ENCODE peak calls at places on chromosomes 6 and 20, in nine cellular contexts. A is nephron progenitor cell, M is endodermal cell, E is AG10803, X is heart left ventricle, W is neural progenitor cell, V is AG04450, U is HFF-Myc, Z is B cell. P is an unnamed sample.

GRCh38 chr6:16722616-16723015 is 38.6 kb downstream of the ATXN1 start:
- DNase-seq in A (no peak), M (no peak), E (no peak), X (no peak), W (no peak), V (no peak), U (no peak), Z (no peak), P (no peak)

GRCh38 chr6:166253277-166254229 is 54.6 kb downstream of the PRR18 start:
- DNase-seq in A (peak), M (peak), E (no peak), X (peak), W (peak), V (no peak), U (no peak), Z (no peak), P (no peak)

GRCh38 chr20:34240698-34241615 is at the start of gene ASIP:
- DNase-seq in A (no peak), M (no peak), E (peak), X (no peak), W (no peak), V (no peak), U (no peak), Z (peak), P (no peak)

GRCh38 chr6:5866547-5867051 is 140.1 kb downstream of the NRN1 start:
- DNase-seq in A (no peak), M (no peak), E (peak), X (no peak), W (no peak), V (no peak), U (no peak), Z (no peak), P (peak)

GRCh38 chr6:122337645-122338044 is 61.8 kb upstream of the HSF2 start:
- DNase-seq in A (no peak), M (no peak), E (no peak), X (no peak), W (no peak), V (no peak), U (no peak), Z (no peak), P (no peak)

GRCh38 chr6:82251942-82252341 is 4.4 kb upstream of the IBTK start:
- DNase-seq in A (no peak), M (no peak), E (peak), X (no peak), W (peak), V (no peak), U (no peak), Z (no peak), P (no peak)

GRCh38 chr6:11432091-11432490 is 105.5 kb upstream of the TMEM170B start:
- DNase-seq in A (no peak), M (no peak), E (no peak), X (no peak), W (no peak), V (no peak), U (no peak), Z (no peak), P (no peak)

GRCh38 chr6:47571488-47571887 is 93.9 kb downstream of the CD2AP start:
- DNase-seq in A (no peak), M (no peak), E (peak), X (no peak), W (no peak), V (no peak), U (no peak), Z (no peak), P (no peak)

GRCh38 chr20:11454966-11455799 is 462.5 kb upstream of the BTBD3 start:
- DNase-seq in A (peak), M (no peak), E (peak), X (no peak), W (no peak), V (no peak), U (peak), Z (no peak), P (peak)

GRCh38 chr6:17580518-17581048 is 19.5 kb upstream of the FAM8A1 start:
- DNase-seq in A (peak), M (peak), E (peak), X (peak), W (no peak), V (no peak), U (no peak), Z (no peak), P (no peak)

GRCh38 chr6:47111685-47112084 is 69.6 kb upstream of the ADGRF1 start:
- DNase-seq in A (peak), M (peak), E (peak), X (no peak), W (no peak), V (peak), U (no peak), Z (no peak), P (no peak)

GRCh38 chr6:6725834-6726194 is 137.3 kb downstream of the LY86 start:
- DNase-seq in A (no peak), M (no peak), E (no peak), X (no peak), W (no peak), V (no peak), U (no peak), Z (no peak), P (no peak)

GRCh38 chr6:13216236-13216933 is 112.0 kb downstream of the TBC1D7 start:
- DNase-seq in A (no peak), M (no peak), E (no peak), X (no peak), W (no peak), V (no peak), U (no peak), Z (no peak), P (no peak)

GRCh38 chr6:168196385-168196860 is 117.4 kb upstream of the FRMD1 start:
- DNase-seq in A (no peak), M (peak), E (no peak), X (no peak), W (no peak), V (no peak), U (no peak), Z (no peak), P (no peak)

GRCh38 chr6:32182617-32183016 is 1.4 kb downstream of the AGER start:
- DNase-seq in A (no peak), M (no peak), E (no peak), X (no peak), W (no peak), V (no peak), U (no peak), Z (no peak), P (no peak)

GRCh38 chr6:24666097-24666615 is 543 bp downstream of the TDP2 start:
- DNase-seq in A (peak), M (no peak), E (peak), X (peak), W (no peak), V (no peak), U (no peak), Z (peak), P (no peak)

GRCh38 chr6:67009818-67010217 is 1302.8 kb upstream of the EYS start:
- DNase-seq in A (no peak), M (peak), E (no peak), X (no peak), W (peak), V (no peak), U (no peak), Z (no peak), P (no peak)

GRCh38 chr20:10110151-10110550 is 75.4 kb downstream of the ANKEF1 start:
- DNase-seq in A (no peak), M (no peak), E (peak), X (no peak), W (no peak), V (no peak), U (no peak), Z (no peak), P (no peak)

GRCh38 chr6:26020983-26021349 is 58.4 kb downstream of the TRIM38 start:
- DNase-seq in A (peak), M (peak), E (peak), X (peak), W (peak), V (no peak), U (no peak), Z (peak), P (no peak)

GRCh38 chr6:23145801-23146200 is 576.4 kb downstream of the HDGFL1 start:
- DNase-seq in A (no peak), M (no peak), E (peak), X (no peak), W (peak), V (peak), U (peak), Z (no peak), P (no peak)

GRCh38 chr20:56359212-56360132 is 698 bp downstream of the FAM210B start:
- DNase-seq in A (peak), M (peak), E (peak), X (peak), W (peak), V (peak), U (no peak), Z (no peak), P (no peak)

GRCh38 chr6:114939630-114940029 is 596.8 kb upstream of the HS3ST5 start:
- DNase-seq in A (no peak), M (no peak), E (no peak), X (no peak), W (no peak), V (no peak), U (no peak), Z (no peak), P (no peak)

GRCh38 chr6:38503032-38503784 is 136.5 kb downstream of the BTBD9 start:
- DNase-seq in A (peak), M (peak), E (no peak), X (no peak), W (no peak), V (no peak), U (no peak), Z (no peak), P (no peak)

GRCh38 chr6:167350322-167350721 is 25.4 kb downstream of the TTLL2 start:
- DNase-seq in A (no peak), M (no peak), E (no peak), X (no peak), W (peak), V (no peak), U (no peak), Z (no peak), P (no peak)

GRCh38 chr6:12291083-12291784 is 1.1 kb downstream of the EDN1 start:
- DNase-seq in A (no peak), M (no peak), E (no peak), X (no peak), W (peak), V (no peak), U (no peak), Z (no peak), P (no peak)

GRCh38 chr20:5127859-5128409 is 1.1 kb downstream of the CDS2 start:
- DNase-seq in A (no peak), M (no peak), E (no peak), X (no peak), W (no peak), V (no peak), U (no peak), Z (no peak), P (no peak)

GRCh38 chr6:36947570-36948351 is 6.8 kb upstream of the PI16 start:
- DNase-seq in A (no peak), M (peak), E (no peak), X (peak), W (peak), V (no peak), U (no peak), Z (no peak), P (no peak)

GRCh38 chr6:34658605-34659218 is 37.9 kb downstream of the ILRUN start:
- DNase-seq in A (no peak), M (no peak), E (no peak), X (no peak), W (no peak), V (no peak), U (no peak), Z (no peak), P (no peak)

GRCh38 chr6:10837692-10837996 is 695 bp downstream of the MAK start:
- DNase-seq in A (no peak), M (no peak), E (no peak), X (no peak), W (peak), V (no peak), U (no peak), Z (no peak), P (no peak)

GRCh38 chr20:25025986-25026605 is 31.8 kb downstream of the ACSS1 start:
- DNase-seq in A (no peak), M (peak), E (no peak), X (peak), W (no peak), V (no peak), U (no peak), Z (no peak), P (no peak)

GRCh38 chr6:5086294-5086890 is 1.3 kb downstream of the PPP1R3G start:
- DNase-seq in A (peak), M (peak), E (no peak), X (no peak), W (peak), V (no peak), U (no peak), Z (no peak), P (no peak)

GRCh38 chr20:41178904-41179432 is 41.6 kb downstream of the PLCG1 start:
- DNase-seq in A (no peak), M (peak), E (no peak), X (peak), W (peak), V (no peak), U (no peak), Z (peak), P (no peak)

GRCh38 chr6:142275146-142276006 is 26.4 kb upstream of the ADGRG6 start:
- DNase-seq in A (no peak), M (no peak), E (no peak), X (no peak), W (no peak), V (peak), U (no peak), Z (no peak), P (peak)

GRCh38 chr6:37630281-37630799 is 67.3 kb downstream of the MDGA1 start:
- DNase-seq in A (no peak), M (no peak), E (peak), X (no peak), W (no peak), V (peak), U (peak), Z (no peak), P (peak)

GRCh38 chr6:16769986-16770376 is 8.7 kb upstream of the ATXN1 start:
- DNase-seq in A (no peak), M (no peak), E (peak), X (no peak), W (no peak), V (peak), U (peak), Z (no peak), P (no peak)

GRCh38 chr20:23013429-23013828 is 21.7 kb upstream of the SSTR4 start:
- DNase-seq in A (no peak), M (no peak), E (no peak), X (no peak), W (no peak), V (no peak), U (no peak), Z (no peak), P (no peak)

GRCh38 chr6:70956451-70957283 is at the start of gene B3GAT2:
- DNase-seq in A (peak), M (peak), E (peak), X (no peak), W (peak), V (no peak), U (no peak), Z (no peak), P (no peak)

GRCh38 chr6:10595731-10596664 is 74.8 kb downstream of the GCNT2 start:
- DNase-seq in A (no peak), M (peak), E (no peak), X (no peak), W (no peak), V (no peak), U (no peak), Z (no peak), P (peak)

GRCh38 chr6:23282243-23283021 is 713.1 kb downstream of the HDGFL1 start:
- DNase-seq in A (no peak), M (no peak), E (no peak), X (no peak), W (no peak), V (no peak), U (peak), Z (no peak), P (no peak)

GRCh38 chr20:31720486-31721407 is 1.9 kb downstream of the BCL2L1 start:
- DNase-seq in A (no peak), M (peak), E (no peak), X (no peak), W (no peak), V (no peak), U (no peak), Z (no peak), P (no peak)

GRCh38 chr20:49622243-49622642 is 54.3 kb upstream of the PTGIS start:
- DNase-seq in A (no peak), M (no peak), E (no peak), X (no peak), W (no peak), V (no peak), U (no peak), Z (no peak), P (no peak)
- TF ChIP-seq CTCF in A (no peak), M (no peak), E (no peak), X (no peak), W (no peak), V (no peak), U (no peak), Z (no peak), P (no peak)

GRCh38 chr6:558959-559358 is 97.9 kb downstream of the HUS1B start:
- DNase-seq in A (no peak), M (no peak), E (no peak), X (no peak), W (no peak), V (no peak), U (no peak), Z (no peak), P (no peak)

GRCh38 chr6:563863-564262 is 93.0 kb downstream of the HUS1B start:
- DNase-seq in A (no peak), M (no peak), E (no peak), X (no peak), W (no peak), V (no peak), U (no peak), Z (no peak), P (no peak)

GRCh38 chr6:562052-562676 is 94.7 kb downstream of the HUS1B start:
- DNase-seq in A (no peak), M (no peak), E (no peak), X (no peak), W (no peak), V (no peak), U (no peak), Z (no peak), P (no peak)

DNA sequence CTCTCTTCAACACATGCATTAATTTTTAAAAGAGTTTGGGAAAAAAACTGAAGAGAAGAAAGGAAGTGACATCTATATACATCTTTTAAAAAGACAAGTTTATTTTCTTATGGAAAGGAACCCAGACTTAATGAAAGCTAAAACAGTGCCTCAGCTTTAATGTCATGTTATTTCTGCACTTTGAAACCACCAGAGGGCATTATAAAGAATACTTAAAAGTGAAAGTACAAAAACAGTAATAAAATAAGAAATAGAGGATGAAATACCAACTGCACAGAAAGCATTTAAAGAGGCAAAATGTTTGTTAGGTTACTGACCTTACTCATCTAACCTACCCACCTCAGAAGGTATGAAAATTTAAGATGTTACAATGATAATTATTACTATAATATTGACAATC is 98.8 kb downstream of the HUS1B start:
- DNase-seq in A (no peak), M (no peak), E (no peak), X (no peak), W (no peak), V (no peak), U (no peak), Z (no peak), P (no peak)
- TF ChIP-seq CTCF in A (peak), M (peak), E (peak), X (no peak), W (peak), V (peak), U (no peak), Z (peak), P (no peak)

DNA sequence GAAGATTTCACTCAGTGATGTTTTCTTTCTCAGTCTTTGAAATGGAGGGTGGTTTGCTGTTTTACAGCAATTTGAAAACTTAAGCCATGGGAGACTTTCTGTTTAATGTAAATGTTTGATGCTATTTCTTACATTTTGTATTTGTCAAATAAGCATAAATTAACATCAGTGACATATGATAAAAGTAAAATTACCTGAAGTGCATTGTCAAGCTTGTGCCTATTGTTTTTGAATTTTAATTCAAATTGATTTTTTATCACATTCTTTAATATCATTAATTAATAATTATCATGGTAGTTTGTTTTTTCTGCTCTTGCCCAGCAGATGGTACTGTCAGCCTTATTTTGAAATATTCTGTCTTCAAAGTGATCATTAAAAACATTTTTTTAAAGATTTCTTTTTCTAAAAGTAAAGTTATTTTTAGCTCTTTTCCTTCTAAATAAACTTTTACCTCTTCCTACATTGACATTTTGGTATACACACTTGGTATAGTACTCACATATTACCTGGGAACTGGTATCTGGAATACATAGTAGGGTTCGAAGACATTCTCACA is 29.1 kb downstream of the L3MBTL3 start:
- DNase-seq in A (no peak), M (no peak), E (no peak), X (no peak), W (no peak), V (no peak), U (no peak), Z (no peak), P (no peak)
- TF ChIP-seq CTCF in A (no peak), M (peak), E (peak), X (peak), W (no peak), V (peak), U (no peak), Z (peak), P (no peak)

GRCh38 chr6:112086744-112087135 is 542 bp downstream of the TUBE1 start:
- DNase-seq in A (no peak), M (no peak), E (peak), X (no peak), W (peak), V (no peak), U (peak), Z (no peak), P (peak)
- TF ChIP-seq CTCF in A (no peak), M (peak), E (peak), X (peak), W (peak), V (peak), U (peak), Z (peak), P (peak)

GRCh38 chr6:28771401-28772267 is 152.2 kb downstream of the TRIM27 start:
- DNase-seq in A (peak), M (peak), E (no peak), X (no peak), W (peak), V (no peak), U (no peak), Z (no peak), P (no peak)
- TF ChIP-seq CTCF in A (peak), M (peak), E (no peak), X (no peak), W (peak), V (no peak), U (peak), Z (no peak), P (no peak)